ENCODE peak calls at places on chromosomes 6 and 20, in nine cellular contexts. L, H, S, O, D, V, T, Y and P are unnamed samples.
A peak's percentile ranks its signal among the peaks of the same experiment; 100 is the strongest.

GRCh38 chr20:58891686-58892125 is 39.2 kb downstream of the GNAS start:
- DNase-seq in S (no peak), V (peak; percentile 37), T (no peak), O (peak; percentile 54), D (peak; percentile 42), H (peak; percentile 70), L (no peak), Y (peak; percentile 55), P (no peak)

GRCh38 chr20:17690144-17690543 is 8.1 kb upstream of the RRBP1 start:
- DNase-seq in Y (no peak), H (no peak), L (no peak), V (no peak), T (no peak), D (no peak), O (no peak), S (no peak), P (no peak)

GRCh38 chr20:19830351-19830750 is 72.3 kb downstream of the RIN2 start:
- DNase-seq in T (no peak), O (no peak), V (no peak), L (no peak), Y (no peak), H (no peak), D (no peak), S (no peak), P (no peak)

GRCh38 chr20:50111120-50111828 is 1.7 kb downstream of the UBE2V1 start:
- DNase-seq in S (no peak), H (no peak), V (no peak), D (no peak), T (no peak), L (peak; percentile 48), Y (no peak), O (no peak), P (no peak)

GRCh38 chr6:138105880-138106664 is 1.1 kb downstream of the PERP start:
- DNase-seq in T (peak; percentile 37), H (no peak), D (no peak), S (no peak), V (no peak), O (no peak), L (no peak), Y (no peak), P (no peak)

GRCh38 chr20:56391037-56391436 is 978 bp downstream of the AURKA start:
- DNase-seq in L (no peak), Y (no peak), O (no peak), T (no peak), S (no peak), V (no peak), H (no peak), D (no peak), P (no peak)

GRCh38 chr6:26536571-26537159 is 1.5 kb upstream of the HMGN4 start:
- DNase-seq in T (no peak), L (no peak), S (no peak), V (no peak), Y (peak; percentile 67), D (peak; percentile 36), O (peak; percentile 43), H (no peak), P (no peak)

GRCh38 chr6:2324166-2324953 is 79.0 kb upstream of the GMDS start:
- DNase-seq in O (no peak), Y (no peak), S (no peak), T (no peak), H (no peak), L (no peak), V (no peak), D (no peak), P (no peak)

GRCh38 chr6:142297996-142298753 is 3.6 kb upstream of the ADGRG6 start:
- DNase-seq in Y (no peak), D (no peak), O (no peak), H (no peak), L (no peak), S (no peak), T (no peak), V (no peak), P (no peak)

GRCh38 chr6:52330470-52330869 is 31.5 kb upstream of the PAQR8 start:
- DNase-seq in S (no peak), H (no peak), L (no peak), D (no peak), O (no peak), V (no peak), Y (no peak), T (no peak), P (no peak)

GRCh38 chr6:2674857-2675256 is 75.9 kb downstream of the MYLK4 start:
- DNase-seq in D (no peak), O (no peak), V (no peak), T (no peak), H (no peak), L (no peak), S (no peak), Y (no peak), P (no peak)

GRCh38 chr6:168583126-168583525 is 142.1 kb downstream of the SMOC2 start:
- DNase-seq in O (no peak), L (no peak), D (no peak), S (no peak), T (no peak), Y (no peak), V (no peak), H (no peak), P (no peak)

GRCh38 chr6:74646461-74646860 is 559.4 kb downstream of the COL12A1 start:
- DNase-seq in O (no peak), H (no peak), D (no peak), Y (no peak), L (no peak), V (no peak), S (no peak), T (no peak), P (no peak)

GRCh38 chr6:170049641-170050491 is 241.0 kb downstream of the DLL1 start:
- DNase-seq in S (peak; percentile 48), L (peak; percentile 94), O (peak; percentile 71), V (no peak), Y (peak; percentile 81), T (peak; percentile 48), D (peak; percentile 94), H (peak; percentile 88), P (no peak)

GRCh38 chr6:84282566-84282965 is 55.1 kb upstream of the CEP162 start:
- DNase-seq in H (no peak), T (no peak), O (no peak), S (peak; percentile 17), D (no peak), Y (no peak), V (no peak), L (peak; percentile 68), P (no peak)

GRCh38 chr6:46465294-46466165 is 25.7 kb downstream of the RCAN2 start:
- DNase-seq in L (no peak), D (no peak), H (no peak), V (no peak), T (no peak), O (no peak), Y (no peak), S (no peak), P (no peak)

GRCh38 chr6:129186988-129187387 is 304.1 kb downstream of the LAMA2 start:
- DNase-seq in H (no peak), D (no peak), L (no peak), S (no peak), T (no peak), Y (no peak), O (no peak), V (no peak), P (no peak)

GRCh38 chr20:32188376-32189122 is 19.0 kb downstream of the PLAGL2 start:
- DNase-seq in S (no peak), O (no peak), L (no peak), D (no peak), T (no peak), H (no peak), Y (no peak), V (no peak), P (no peak)

GRCh38 chr20:50569864-50570836 is 60.0 kb downstream of the PTPN1 start:
- DNase-seq in D (no peak), L (no peak), H (no peak), T (no peak), Y (no peak), S (no peak), V (no peak), O (no peak), P (no peak)

GRCh38 chr6:112330071-112330876 is 16.9 kb upstream of the RFPL4B start:
- DNase-seq in Y (no peak), V (no peak), S (no peak), L (no peak), D (no peak), T (no peak), O (no peak), H (no peak), P (no peak)
- TF ChIP-seq CTCF in Y (no peak), V (no peak), S (no peak), L (no peak), D (no peak), T (no peak), O (no peak), H (no peak), P (no peak)

GRCh38 chr6:158818008-158818579 is 1.1 kb downstream of the EZR start:
- DNase-seq in L (peak; percentile 86), V (peak; percentile 70), Y (peak; percentile 78), H (peak; percentile 89), S (peak; percentile 61), O (peak; percentile 85), D (peak; percentile 70), T (peak; percentile 83), P (peak; percentile 19)

GRCh38 chr6:158819213-158819976 is at the start of gene EZR:
- DNase-seq in D (peak; percentile 76), Y (peak; percentile 77), T (peak; percentile 79), O (peak; percentile 80), V (peak; percentile 77), L (peak; percentile 87), S (peak; percentile 53), H (peak; percentile 92), P (no peak)

GRCh38 chr6:158817298-158818007 is 1.7 kb downstream of the EZR start:
- DNase-seq in V (no peak), Y (peak; percentile 41), S (no peak), T (peak; percentile 68), O (peak; percentile 83), D (no peak), H (no peak), L (no peak), P (no peak)

GRCh38 chr6:158818580-158819212 is 472 bp downstream of the EZR start:
- DNase-seq in H (peak; percentile 84), O (peak; percentile 79), T (peak; percentile 45), V (peak; percentile 47), D (peak; percentile 56), Y (peak; percentile 64), L (peak; percentile 84), S (no peak), P (no peak)

GRCh38 chr6:158819977-158820632 is 937 bp upstream of the EZR start:
- DNase-seq in V (no peak), H (no peak), D (no peak), T (no peak), Y (no peak), S (no peak), L (no peak), O (no peak), P (no peak)
- H3K4me3 ChIP-seq in V (no peak overlapping the region), H (peak overlapping the region; percentile 90), D (no peak overlapping the region), T (no peak overlapping the region), Y (no peak overlapping the region), S (no peak overlapping the region), L (peak overlapping the region; percentile 68), O (no peak overlapping the region), P (peak overlapping the region; percentile 97)

GRCh38 chr6:134178230-134179044 is 126.0 kb upstream of the SLC2A12 start:
- DNase-seq in O (peak; percentile 87), H (peak; percentile 84), D (peak; percentile 72), S (peak; percentile 49), V (peak; percentile 75), T (peak; percentile 76), Y (peak; percentile 88), L (peak; percentile 87), P (peak; percentile 44)
- TF ChIP-seq POLR2A in O (peak; percentile 5), H (no peak), D (no peak), S (peak; percentile 36), V (no peak), T (no peak), Y (no peak), L (no peak), P (no peak)

GRCh38 chr6:35178932-35179832 is 34.6 kb upstream of the SCUBE3 start:
- DNase-seq in Y (no peak), H (no peak), S (no peak), L (no peak), D (no peak), T (no peak), V (no peak), O (no peak), P (no peak)
- TF ChIP-seq CTCF in Y (no peak), H (no peak), S (no peak), L (no peak), D (no peak), T (no peak), V (no peak), O (no peak), P (no peak)